ENCODE peak calls at places on chromosome 12, in five cellular contexts. R is activated CD8-positive, alpha-beta memory T cell treated with anti-CD3 and anti-CD28 coated beads for 24 hours; P is Right ventricle myocardium superior; I is left cardiac atrium; K is ovary. T is an unnamed sample.

GRCh38 chr12:105315726-105316125 is 14.8 kb upstream of the C12orf75 start:
- DNase-seq in R (no peak), P (no peak), I (no peak), K (no peak), T (no peak)

GRCh38 chr12:54419088-54419887 is at the start of gene ITGA5:
- DNase-seq in R (peak; percentile 73), P (peak; percentile 87), I (peak; percentile 90), K (peak; percentile 87), T (no peak)

GRCh38 chr12:80412343-80412953 is 31.6 kb upstream of the PTPRQ start:
- DNase-seq in R (no peak), P (no peak), I (no peak), K (no peak), T (peak; percentile 40)

GRCh38 chr12:6607751-6608591 is 792 bp upstream of the CHD4 start:
- DNase-seq in R (no peak), P (no peak), I (no peak), K (peak; percentile 61), T (peak; percentile 56)

GRCh38 chr12:115370650-115371049 is 686.7 kb upstream of the TBX3 start:
- DNase-seq in R (no peak), P (no peak), I (no peak), K (no peak), T (no peak)

GRCh38 chr12:30164937-30165336 is 381.2 kb upstream of the TMTC1 start:
- DNase-seq in R (no peak), P (no peak), I (no peak), K (no peak), T (no peak)

GRCh38 chr12:43105426-43105981 is 446.5 kb downstream of the ADAMTS20 start:
- DNase-seq in R (no peak), P (no peak), I (no peak), K (no peak), T (no peak)

GRCh38 chr12:7411343-7411742 is 32.6 kb downstream of the CD163L1 start:
- DNase-seq in R (no peak), P (no peak), I (no peak), K (no peak), T (no peak)

GRCh38 chr12:111578971-111579340 is 20.2 kb downstream of the ATXN2 start:
- DNase-seq in R (no peak), P (no peak), I (no peak), K (no peak), T (no peak)

GRCh38 chr12:18700254-18700653 is 37.6 kb downstream of the PLCZ1 start:
- DNase-seq in R (no peak), P (no peak), I (peak; percentile 28), K (no peak), T (no peak)

GRCh38 chr12:57242691-57243454 is 8.1 kb downstream of the STAC3 start:
- DNase-seq in R (peak; percentile 88), P (peak; percentile 73), I (peak; percentile 62), K (peak; percentile 70), T (peak; percentile 38)

GRCh38 chr12:108129017-108129812 is at the start of gene WSCD2:
- DNase-seq in R (no peak), P (peak; percentile 68), I (peak; percentile 32), K (no peak), T (peak; percentile 9)

GRCh38 chr12:45327823-45328383 is 112.0 kb downstream of the ANO6 start:
- DNase-seq in R (no peak), P (no peak), I (no peak), K (no peak), T (no peak)

GRCh38 chr12:10867381-10867780 is 16.7 kb downstream of the PRH1 start:
- DNase-seq in R (no peak), P (no peak), I (no peak), K (no peak), T (peak; percentile 23)

GRCh38 chr12:51590347-51591019 is 550 bp upstream of the SCN8A start:
- DNase-seq in R (peak; percentile 87), P (peak; percentile 77), I (peak; percentile 70), K (peak; percentile 73), T (peak; percentile 62)

T was measured in HepG2.